ENCODE peak calls at places on chromosomes 4 and X, in eight cellular contexts. U is left ventricle myocardium superior; K is effector memory CD8-positive, alpha-beta T cell; B is A172; C is mammary epithelial cell; O is D341Med; M is NCI-H1092; R is activated T-cell treated with anti-CD3 and anti-CD28 coated beads, Interleukin-2, amount 50 U/mL, for 24 hours. Q is an unnamed sample.

GRCh38 chr4:141569141-141569540 is 67.2 kb upstream of the IL15 start:
- DNase-seq in U (no peak), K (no peak), B (peak), C (no peak), O (no peak), M (no peak), R (no peak), Q (no peak)

GRCh38 chr4:39056023-39056422 is 6.0 kb upstream of the KLHL5 start:
- DNase-seq in U (no peak), K (no peak), B (no peak), C (no peak), O (no peak), M (no peak), R (no peak), Q (no peak)

GRCh38 chrX:36898301-36898700 is 109.9 kb upstream of the FAM47C start:
- DNase-seq in U (no peak), K (no peak), B (peak), C (peak), O (peak), M (no peak), R (no peak), Q (no peak)

GRCh38 chrX:96621811-96622210 is 62.8 kb upstream of the DIAPH2 start:
- DNase-seq in U (no peak), K (no peak), B (no peak), C (no peak), O (no peak), M (no peak), R (no peak), Q (no peak)

GRCh38 chr4:177699365-177700213 is 257.4 kb upstream of the AGA start:
- DNase-seq in U (no peak), K (no peak), B (peak), C (peak), O (no peak), M (no peak), R (no peak), Q (no peak)

GRCh38 chr4:165588534-165589310 is 209.9 kb downstream of the CPE start:
- DNase-seq in U (no peak), K (no peak), B (no peak), C (no peak), O (no peak), M (no peak), R (no peak), Q (no peak)

GRCh38 chr4:48431401-48431800 is 51.7 kb upstream of the SLC10A4 start:
- DNase-seq in U (no peak), K (no peak), B (no peak), C (no peak), O (no peak), M (no peak), R (no peak), Q (no peak)

GRCh38 chr4:41323706-41324105 is 67.0 kb downstream of the UCHL1 start:
- DNase-seq in U (no peak), K (no peak), B (no peak), C (no peak), O (no peak), M (no peak), R (no peak), Q (no peak)

GRCh38 chr4:122733805-122734155 is 1.3 kb downstream of the BBS12 start:
- DNase-seq in U (no peak), K (no peak), B (no peak), C (no peak), O (no peak), M (no peak), R (no peak), Q (no peak)

GRCh38 chr4:121370729-121371325 is 10.0 kb downstream of the QRFPR start:
- DNase-seq in U (no peak), K (peak), B (peak), C (peak), O (peak), M (peak), R (peak), Q (peak)

GRCh38 chrX:112643721-112644120 is 36.0 kb downstream of the LHFPL1 start:
- DNase-seq in U (no peak), K (no peak), B (no peak), C (no peak), O (no peak), M (no peak), R (no peak), Q (no peak)

GRCh38 chrX:150038356-150038755 is 100.1 kb upstream of the EOLA2 start:
- DNase-seq in U (no peak), K (no peak), B (peak), C (no peak), O (no peak), M (no peak), R (no peak), Q (no peak)

GRCh38 chr4:9685692-9686091 is 95.7 kb upstream of the DRD5 start:
- DNase-seq in U (no peak), K (no peak), B (no peak), C (no peak), O (no peak), M (no peak), R (no peak), Q (no peak)

GRCh38 chrX:112819013-112819635 is 21.5 kb downstream of the AMOT start:
- DNase-seq in U (no peak), K (no peak), B (no peak), C (peak), O (no peak), M (no peak), R (no peak), Q (no peak)